ENCODE peak calls at places on chromosomes 7 and 10, in four cellular contexts. K is H9, Q is trophoblast cell, P is H1. G is an unnamed sample.

GRCh38 chr7:26159243-26159642 is 7.2 kb downstream of the NFE2L3 start:
- DNase-seq in K (no peak), Q (no peak), P (no peak), G (peak; percentile 74)

GRCh38 chr7:157482517-157483120 is 145.8 kb downstream of the DNAJB6 start:
- DNase-seq in K (no peak), Q (no peak), P (no peak), G (peak; percentile 21)

GRCh38 chr7:47888371-47889265 is 59.6 kb downstream of the PKD1L1 start:
- DNase-seq in P (peak; percentile 8), Q (no peak), K (no peak), G (no peak)

GRCh38 chr10:48469516-48470020 is 135.3 kb downstream of the ARHGAP22 start:
- DNase-seq in P (peak; percentile 39), K (peak; percentile 22), Q (no peak), G (no peak)

GRCh38 chr7:99083068-99083651 is 60.7 kb downstream of the SMURF1 start:
- DNase-seq in P (no peak), Q (no peak), K (no peak), G (no peak)

GRCh38 chr7:14505906-14506305 is 396.6 kb downstream of the DGKB start:
- DNase-seq in Q (no peak), P (no peak), K (no peak), G (no peak)

GRCh38 chr7:69257592-69257991 is 340.7 kb upstream of the AUTS2 start:
- DNase-seq in K (no peak), P (no peak), Q (no peak), G (no peak)

GRCh38 chr7:1593091-1593866 is 23.4 kb upstream of the PSMG3 start:
- DNase-seq in Q (no peak), K (peak; percentile 52), P (no peak), G (no peak)

GRCh38 chr10:5512881-5513698 is 11.7 kb upstream of the CALML3 start:
- DNase-seq in K (no peak), Q (no peak), P (no peak), G (no peak)

GRCh38 chr10:66928000-66928770 is 2.3 kb downstream of the LRRTM3 start:
- DNase-seq in P (peak; percentile 52), K (peak; percentile 43), Q (no peak), G (peak; percentile 38)

GRCh38 chr10:15120523-15120922 is 23.4 kb downstream of the RPP38 start:
- DNase-seq in Q (no peak), P (no peak), K (no peak), G (no peak)

GRCh38 chr7:98394377-98394836 is 6.5 kb downstream of the BAIAP2L1 start:
- DNase-seq in K (no peak), Q (peak; percentile 89), P (no peak), G (no peak)

GRCh38 chr10:103067484-103067883 is 125.6 kb downstream of the NT5C2 start:
- DNase-seq in K (no peak), Q (no peak), P (no peak), G (no peak)

GRCh38 chr7:1664711-1665591 is 5.1 kb upstream of the ELFN1 start:
- DNase-seq in Q (no peak), P (peak; percentile 93), K (peak; percentile 74), G (peak; percentile 69)

GRCh38 chr7:102132209-102132752 is 154.4 kb upstream of the SH2B2 start:
- DNase-seq in P (no peak), Q (peak; percentile 59), K (no peak), G (no peak)

GRCh38 chr10:96290368-96291133 is 13.7 kb upstream of the DNTT start:
- DNase-seq in K (no peak), Q (no peak), P (no peak), G (no peak)
- H3K79me2 ChIP-seq in K (no peaks in the 10 kb centered on the region), Q (peaks cover 3% of the 10 kb centered on the region), P (no peaks in the 10 kb centered on the region), G (no peaks in the 10 kb centered on the region)

DNA sequence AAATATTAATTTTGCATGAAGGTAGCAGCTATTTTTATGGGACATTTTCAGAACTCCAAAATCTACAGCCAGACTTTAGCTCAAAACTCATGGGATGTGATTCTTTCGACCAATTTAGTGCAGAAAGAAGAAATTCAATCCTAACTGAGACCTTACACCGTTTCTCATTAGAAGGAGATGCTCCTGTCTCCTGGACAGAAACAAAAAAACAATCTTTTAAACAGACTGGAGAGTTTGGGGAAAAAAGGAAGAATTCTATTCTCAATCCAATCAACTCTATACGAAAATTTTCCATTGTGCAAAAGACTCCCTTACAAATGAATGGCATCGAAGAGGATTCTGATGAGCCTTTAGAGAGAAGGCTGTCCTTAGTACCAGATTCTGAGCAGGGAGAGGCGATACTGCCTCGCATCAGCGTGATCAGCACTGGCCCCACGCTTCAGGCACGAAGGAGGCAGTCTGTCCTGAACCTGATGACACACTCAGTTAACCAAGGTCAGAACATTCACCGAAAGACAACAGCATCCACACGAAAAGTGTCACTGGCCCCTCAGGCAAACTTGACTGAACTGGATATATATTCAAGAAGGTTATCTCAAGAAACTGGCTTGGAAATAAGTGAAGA is 112.3 kb downstream of the CFTR start:
- DNase-seq in K (no peak), P (no peak), Q (no peak), G (no peak)
- H2AK5ac ChIP-seq in K (no peak overlapping the region), P (no peak overlapping the region), Q (no peak overlapping the region), G (no peak overlapping the region)

GRCh38 chr10:58642283-58642682 is 129.6 kb downstream of the BICC1 start:
- DNase-seq in K (no peak), Q (no peak), P (no peak), G (no peak)

GRCh38 chr10:58644311-58644710 is 131.6 kb downstream of the BICC1 start:
- DNase-seq in Q (no peak), K (no peak), P (no peak), G (no peak)

GRCh38 chr10:58641095-58641531 is 128.4 kb downstream of the BICC1 start:
- DNase-seq in Q (peak; percentile 51), K (no peak), P (no peak), G (no peak)

GRCh38 chr10:58643029-58643428 is 130.4 kb downstream of the BICC1 start:
- DNase-seq in Q (no peak), K (no peak), P (no peak), G (no peak)

GRCh38 chr10:58641708-58642107 is 129.0 kb downstream of the BICC1 start:
- DNase-seq in Q (peak; percentile 14), K (no peak), P (no peak), G (no peak)
- H3K9ac ChIP-seq in Q (no peak overlapping the region), K (no peak overlapping the region), P (no peak overlapping the region), G (no peak overlapping the region)

GRCh38 chr10:12212454-12212853 is 16.5 kb downstream of the CDC123 start:
- DNase-seq in K (no peak), Q (no peak), P (no peak), G (no peak)

GRCh38 chr10:12214093-12214492 is 18.1 kb downstream of the CDC123 start:
- DNase-seq in Q (no peak), K (no peak), P (no peak), G (no peak)

GRCh38 chr10:12205082-12205481 is 9.1 kb downstream of the CDC123 start:
- DNase-seq in Q (no peak), P (no peak), K (no peak), G (no peak)

GRCh38 chr10:12207114-12207513 is 11.1 kb downstream of the CDC123 start:
- DNase-seq in P (no peak), Q (no peak), K (no peak), G (no peak)

DNA sequence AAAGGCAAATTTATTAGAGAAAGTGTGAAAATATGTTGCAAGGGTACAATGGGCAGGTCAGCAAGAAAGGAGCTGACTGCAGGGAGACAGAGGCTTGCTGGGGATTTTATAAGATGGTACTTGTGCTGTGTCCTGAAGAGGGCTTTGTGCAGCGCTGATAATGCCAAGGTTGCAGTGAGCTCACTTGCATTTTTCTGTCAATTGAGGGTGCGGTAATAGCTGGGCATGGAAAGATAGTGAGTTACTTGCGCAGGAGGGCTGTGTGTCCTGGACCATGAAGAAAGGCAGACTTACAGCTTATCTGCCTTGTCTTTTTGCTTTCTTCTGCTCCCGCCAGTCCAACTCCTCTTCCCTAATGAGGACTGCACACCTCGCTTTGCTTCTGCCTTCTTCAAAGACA is 12.5 kb downstream of the CDC123 start:
- DNase-seq in P (no peak), Q (no peak), K (no peak), G (no peak)
- H3K79me2 ChIP-seq in P (peaks cover 53% of the 10 kb centered on the region), Q (no peaks in the 10 kb centered on the region), K (peaks cover 5% of the 10 kb centered on the region), G (peaks cover 8% of the 10 kb centered on the region)

G was measured in mesendoderm.